ENCODE peak calls at places on chromosomes 11 and 22, in seven cellular contexts. M is amniotic epithelial cell, Y is choroid plexus epithelial cell, X is DMS153, P is nucleus accumbens, B is tibial artery, L is astrocyte of the hippocampus. T is an unnamed sample.

GRCh38 chr11:116958246-116958645 is 120.8 kb upstream of the APOA1 start:
- DNase-seq in X (no peak), Y (no peak), B (no peak), L (no peak), P (no peak), M (no peak), T (no peak)

GRCh38 chr11:1117970-1118369 is 39.8 kb upstream of the MUC5AC start:
- DNase-seq in M (no peak), L (no peak), P (no peak), Y (no peak), X (no peak), B (peak), T (no peak)

GRCh38 chr22:41140365-41140957 is 48.1 kb downstream of the EP300 start:
- DNase-seq in Y (no peak), M (no peak), X (no peak), L (no peak), B (no peak), P (no peak), T (no peak)

GRCh38 chr22:33380789-33381530 is 322.8 kb upstream of the SYN3 start:
- DNase-seq in P (no peak), L (peak), M (peak), B (no peak), Y (peak), X (no peak), T (peak)

GRCh38 chr11:2100361-2101170 is 38.6 kb downstream of the IGF2 start:
- DNase-seq in L (peak), M (peak), B (no peak), Y (no peak), X (peak), P (no peak), T (no peak)

GRCh38 chr11:95884364-95884763 is 39.5 kb downstream of the MTMR2 start:
- DNase-seq in X (no peak), L (peak), B (no peak), Y (peak), P (no peak), M (peak), T (peak)

GRCh38 chr11:57440744-57441414 is 14.0 kb upstream of the SLC43A3 start:
- DNase-seq in M (no peak), X (no peak), P (no peak), B (no peak), L (no peak), Y (no peak), T (no peak)

GRCh38 chr22:26431151-26431995 is 2.3 kb downstream of the ASPHD2 start:
- DNase-seq in P (no peak), Y (peak), B (no peak), L (no peak), M (no peak), X (no peak), T (peak)

GRCh38 chr11:111933872-111934271 is 3.3 kb upstream of the DIXDC1 start:
- DNase-seq in Y (peak), L (no peak), M (no peak), B (no peak), P (no peak), X (no peak), T (no peak)

T was measured in renal cortical epithelial cell.